ENCODE peak calls at places on chromosomes 2 and 18, in ten cellular contexts. O, D, B, M, U, E, Y, K, F and V are unnamed samples.

GRCh38 chr18:55488473-55488872 is 99.5 kb downstream of the TCF4 start:
- DNase-seq in O (no peak), D (no peak), B (no peak), M (no peak), U (no peak), E (no peak), Y (no peak), K (no peak), F (no peak), V (no peak)

GRCh38 chr18:61676763-61677434 is 215.9 kb downstream of the RNF152 start:
- DNase-seq in O (peak), D (no peak), B (no peak), M (no peak), U (no peak), E (no peak), Y (no peak), K (no peak), F (no peak), V (peak)

GRCh38 chr2:225889452-225889851 is 489.9 kb downstream of the NYAP2 start:
- DNase-seq in O (peak), D (no peak), B (no peak), M (peak), U (peak), E (peak), Y (no peak), K (no peak), F (no peak), V (peak)

GRCh38 chr2:38610851-38611801 is 8.4 kb upstream of the HNRNPLL start:
- DNase-seq in O (peak), D (no peak), B (no peak), M (no peak), U (peak), E (no peak), Y (peak), K (no peak), F (no peak), V (peak)

GRCh38 chr18:76819411-76820136 is 2.8 kb upstream of the ZNF236 start:
- DNase-seq in O (no peak), D (no peak), B (peak), M (no peak), U (peak), E (no peak), Y (no peak), K (no peak), F (no peak), V (no peak)

GRCh38 chr2:101107246-101107645 is 43.9 kb downstream of the TBC1D8 start:
- DNase-seq in O (no peak), D (no peak), B (no peak), M (no peak), U (no peak), E (no peak), Y (no peak), K (no peak), F (no peak), V (no peak)

GRCh38 chr2:109172556-109173105 is 43.6 kb downstream of the SH3RF3 start:
- DNase-seq in O (peak), D (no peak), B (no peak), M (no peak), U (no peak), E (no peak), Y (no peak), K (no peak), F (peak), V (no peak)

GRCh38 chr2:176188969-176189665 is 649 bp downstream of the HOXD1 start:
- DNase-seq in O (no peak), D (no peak), B (no peak), M (no peak), U (no peak), E (no peak), Y (no peak), K (no peak), F (no peak), V (no peak)

GRCh38 chr2:128639693-128640092 is 321.0 kb upstream of the HS6ST1 start:
- DNase-seq in O (no peak), D (no peak), B (peak), M (no peak), U (no peak), E (no peak), Y (no peak), K (no peak), F (peak), V (no peak)

GRCh38 chr2:163081754-163082153 is 243.2 kb upstream of the KCNH7 start:
- DNase-seq in O (no peak), D (no peak), B (no peak), M (no peak), U (no peak), E (no peak), Y (no peak), K (no peak), F (no peak), V (no peak)

GRCh38 chr2:41489638-41490037 is 558.2 kb upstream of the PKDCC start:
- DNase-seq in O (no peak), D (no peak), B (no peak), M (no peak), U (no peak), E (no peak), Y (no peak), K (no peak), F (no peak), V (no peak)

GRCh38 chr2:132503621-132504200 is 87.1 kb downstream of the GPR39 start:
- DNase-seq in O (peak), D (no peak), B (no peak), M (no peak), U (peak), E (no peak), Y (no peak), K (no peak), F (no peak), V (peak)

GRCh38 chr18:68666316-68666715 is 48.6 kb downstream of the TMX3 start:
- DNase-seq in O (no peak), D (no peak), B (no peak), M (no peak), U (no peak), E (no peak), Y (no peak), K (no peak), F (no peak), V (no peak)

GRCh38 chr2:62631160-62632085 is 74.1 kb upstream of the EHBP1 start:
- DNase-seq in O (peak), D (no peak), B (no peak), M (no peak), U (no peak), E (no peak), Y (no peak), K (no peak), F (no peak), V (no peak)

GRCh38 chr2:105175231-105175630 is 66.3 kb upstream of the GPR45 start:
- DNase-seq in O (no peak), D (no peak), B (no peak), M (no peak), U (no peak), E (no peak), Y (no peak), K (no peak), F (no peak), V (no peak)

GRCh38 chr2:1496394-1496821 is 83.1 kb downstream of the TPO start:
- DNase-seq in O (no peak), D (no peak), B (peak), M (no peak), U (no peak), E (no peak), Y (no peak), K (no peak), F (peak), V (no peak)

GRCh38 chr2:217807753-217808152 is 195.0 kb downstream of the TNS1 start:
- DNase-seq in O (no peak), D (no peak), B (no peak), M (no peak), U (no peak), E (no peak), Y (no peak), K (peak), F (no peak), V (no peak)

GRCh38 chr2:28419705-28420270 is 27.1 kb downstream of the FOSL2 start:
- DNase-seq in O (no peak), D (no peak), B (no peak), M (no peak), U (no peak), E (no peak), Y (no peak), K (no peak), F (peak), V (no peak)
- TF ChIP-seq CTCF in O (no peak), D (no peak), B (no peak), M (no peak), U (no peak), E (no peak), Y (no peak), K (no peak), F (no peak), V (no peak)

GRCh38 chr2:43161650-43162542 is 64.5 kb downstream of the ZFP36L2 start:
- DNase-seq in O (no peak), D (no peak), B (no peak), M (no peak), U (no peak), E (no peak), Y (no peak), K (no peak), F (no peak), V (no peak)

GRCh38 chr2:43164686-43165085 is 61.7 kb downstream of the ZFP36L2 start:
- DNase-seq in O (no peak), D (no peak), B (no peak), M (no peak), U (no peak), E (no peak), Y (no peak), K (no peak), F (no peak), V (no peak)

GRCh38 chr2:43163365-43163715 is 63.1 kb downstream of the ZFP36L2 start:
- DNase-seq in O (no peak), D (no peak), B (no peak), M (no peak), U (no peak), E (no peak), Y (no peak), K (no peak), F (no peak), V (no peak)

GRCh38 chr2:43168016-43168369 is 58.4 kb downstream of the ZFP36L2 start:
- DNase-seq in O (no peak), D (no peak), B (no peak), M (no peak), U (no peak), E (no peak), Y (no peak), K (no peak), F (no peak), V (no peak)

GRCh38 chr2:43165378-43166025 is 60.9 kb downstream of the ZFP36L2 start:
- DNase-seq in O (no peak), D (no peak), B (no peak), M (no peak), U (no peak), E (no peak), Y (no peak), K (no peak), F (no peak), V (no peak)
- TF ChIP-seq CTCF in O (no peak), D (no peak), B (peak), M (no peak), U (no peak), E (peak), Y (no peak), K (no peak), F (no peak), V (peak)

DNA sequence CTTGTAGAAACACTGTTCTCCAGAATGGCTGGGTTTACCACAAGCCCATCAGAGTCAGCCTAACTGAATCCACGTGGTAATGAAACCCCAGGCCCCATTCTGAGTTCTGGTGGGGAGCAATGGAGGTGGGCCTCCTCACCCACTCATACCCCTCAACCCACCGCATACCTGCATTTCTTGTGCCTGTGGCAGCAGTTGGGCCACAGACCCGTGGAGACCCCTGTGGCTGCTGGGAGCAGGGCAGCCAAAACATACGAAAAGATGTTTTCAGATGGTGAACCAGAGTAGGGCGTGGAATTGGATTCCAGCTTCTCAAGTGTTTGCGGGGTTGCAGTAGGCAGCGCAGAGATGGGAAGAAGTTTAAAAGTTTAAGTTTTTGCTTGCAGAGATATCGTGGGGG is 51.0 kb downstream of the ITGA6 start:
- DNase-seq in O (no peak), D (no peak), B (no peak), M (no peak), U (no peak), E (no peak), Y (no peak), K (no peak), F (no peak), V (no peak)
- TF ChIP-seq CTCF in O (no peak), D (no peak), B (no peak), M (no peak), U (no peak), E (no peak), Y (no peak), K (no peak), F (no peak), V (no peak)

GRCh38 chr2:73851274-73851673 is 22.5 kb downstream of the STAMBP start:
- DNase-seq in O (no peak), D (no peak), B (no peak), M (no peak), U (peak), E (no peak), Y (no peak), K (no peak), F (no peak), V (no peak)
- TF ChIP-seq CTCF in O (peak), D (peak), B (no peak), M (peak), U (peak), E (peak), Y (peak), K (no peak), F (no peak), V (peak)